ENCODE peak calls at places on chromosome 11, in nine cellular contexts. One of them, this sample, is unnamed.

GRCh38 chr11:128472128-128473110 is 114.9 kb downstream of the ETS1 start:
- DNase-seq in DND-41: no peak
- DNase-seq in hepatocyte: no peak
- DNase-seq in fibroblast of lung: peak
- DNase-seq in HFF-Myc: no peak
- DNase-seq in psoas muscle: no peak
- DNase-seq in adrenal gland: no peak
- DNase-seq in heart right ventricle: no peak
- DNase-seq in ovary: no peak
- DNase-seq in this sample: peak

GRCh38 chr11:8092587-8093424 is 11.8 kb downstream of the TUB start:
- DNase-seq in DND-41: peak
- DNase-seq in hepatocyte: peak
- DNase-seq in fibroblast of lung: peak
- DNase-seq in HFF-Myc: peak
- DNase-seq in psoas muscle: peak
- DNase-seq in adrenal gland: peak
- DNase-seq in heart right ventricle: peak
- DNase-seq in ovary: peak
- DNase-seq in this sample: peak

GRCh38 chr11:65652511-65653228 is 10.0 kb downstream of the RELA start:
- DNase-seq in DND-41: peak
- DNase-seq in hepatocyte: peak
- DNase-seq in fibroblast of lung: peak
- DNase-seq in HFF-Myc: peak
- DNase-seq in psoas muscle: peak
- DNase-seq in adrenal gland: peak
- DNase-seq in heart right ventricle: peak
- DNase-seq in ovary: peak
- DNase-seq in this sample: peak

GRCh38 chr11:3824714-3825472 is 15.9 kb downstream of the RHOG start:
- DNase-seq in DND-41: peak
- DNase-seq in hepatocyte: peak
- DNase-seq in fibroblast of lung: peak
- DNase-seq in HFF-Myc: no peak
- DNase-seq in psoas muscle: peak
- DNase-seq in adrenal gland: no peak
- DNase-seq in heart right ventricle: peak
- DNase-seq in ovary: no peak
- DNase-seq in this sample: peak

GRCh38 chr11:7538023-7538422 is 24.2 kb downstream of the PPFIBP2 start:
- DNase-seq in DND-41: no peak
- DNase-seq in hepatocyte: no peak
- DNase-seq in fibroblast of lung: no peak
- DNase-seq in HFF-Myc: no peak
- DNase-seq in psoas muscle: peak
- DNase-seq in adrenal gland: no peak
- DNase-seq in heart right ventricle: peak
- DNase-seq in ovary: no peak
- DNase-seq in this sample: no peak

GRCh38 chr11:60252208-60252566 is 9.2 kb upstream of the MS4A4E start:
- DNase-seq in DND-41: no peak
- DNase-seq in hepatocyte: no peak
- DNase-seq in fibroblast of lung: no peak
- DNase-seq in HFF-Myc: no peak
- DNase-seq in psoas muscle: no peak
- DNase-seq in adrenal gland: no peak
- DNase-seq in heart right ventricle: no peak
- DNase-seq in ovary: no peak
- DNase-seq in this sample: no peak

GRCh38 chr11:129738242-129738641 is 77.4 kb upstream of the TMEM45B start:
- DNase-seq in DND-41: no peak
- DNase-seq in hepatocyte: no peak
- DNase-seq in fibroblast of lung: no peak
- DNase-seq in HFF-Myc: no peak
- DNase-seq in psoas muscle: no peak
- DNase-seq in adrenal gland: no peak
- DNase-seq in heart right ventricle: no peak
- DNase-seq in ovary: no peak
- DNase-seq in this sample: no peak

GRCh38 chr11:46865340-46865739 is 19.3 kb upstream of the CKAP5 start:
- DNase-seq in DND-41: no peak
- DNase-seq in hepatocyte: no peak
- DNase-seq in fibroblast of lung: peak
- DNase-seq in HFF-Myc: peak
- DNase-seq in psoas muscle: no peak
- DNase-seq in adrenal gland: peak
- DNase-seq in heart right ventricle: no peak
- DNase-seq in ovary: no peak
- DNase-seq in this sample: no peak

GRCh38 chr11:126561327-126561893 is 205.9 kb downstream of the ST3GAL4 start:
- DNase-seq in DND-41: peak
- DNase-seq in hepatocyte: peak
- DNase-seq in fibroblast of lung: peak
- DNase-seq in HFF-Myc: peak
- DNase-seq in psoas muscle: no peak
- DNase-seq in adrenal gland: peak
- DNase-seq in heart right ventricle: peak
- DNase-seq in ovary: peak
- DNase-seq in this sample: peak

GRCh38 chr11:59759900-59760299 is 4.7 kb downstream of the STX3 start:
- DNase-seq in DND-41: no peak
- DNase-seq in hepatocyte: no peak
- DNase-seq in fibroblast of lung: no peak
- DNase-seq in HFF-Myc: no peak
- DNase-seq in psoas muscle: no peak
- DNase-seq in adrenal gland: no peak
- DNase-seq in heart right ventricle: no peak
- DNase-seq in ovary: no peak
- DNase-seq in this sample: no peak

GRCh38 chr11:13963169-13963948 is 836 bp downstream of the SPON1 start:
- DNase-seq in DND-41: no peak
- DNase-seq in hepatocyte: peak
- DNase-seq in fibroblast of lung: peak
- DNase-seq in HFF-Myc: no peak
- DNase-seq in psoas muscle: no peak
- DNase-seq in adrenal gland: peak
- DNase-seq in heart right ventricle: no peak
- DNase-seq in ovary: peak
- DNase-seq in this sample: no peak

GRCh38 chr11:13964771-13965074 is 2.2 kb downstream of the SPON1 start:
- DNase-seq in DND-41: no peak
- DNase-seq in hepatocyte: no peak
- DNase-seq in fibroblast of lung: no peak
- DNase-seq in HFF-Myc: no peak
- DNase-seq in psoas muscle: no peak
- DNase-seq in adrenal gland: no peak
- DNase-seq in heart right ventricle: no peak
- DNase-seq in ovary: no peak
- DNase-seq in this sample: no peak

GRCh38 chr11:13962562-13963168 is at the start of gene SPON1:
- DNase-seq in DND-41: no peak
- DNase-seq in hepatocyte: peak
- DNase-seq in fibroblast of lung: peak
- DNase-seq in HFF-Myc: no peak
- DNase-seq in psoas muscle: no peak
- DNase-seq in adrenal gland: peak
- DNase-seq in heart right ventricle: no peak
- DNase-seq in ovary: peak
- DNase-seq in this sample: no peak

GRCh38 chr11:13963949-13964770 is 1.6 kb downstream of the SPON1 start:
- DNase-seq in DND-41: no peak
- DNase-seq in hepatocyte: peak
- DNase-seq in fibroblast of lung: no peak
- DNase-seq in HFF-Myc: no peak
- DNase-seq in psoas muscle: no peak
- DNase-seq in adrenal gland: peak
- DNase-seq in heart right ventricle: peak
- DNase-seq in ovary: peak
- DNase-seq in this sample: no peak

DNA sequence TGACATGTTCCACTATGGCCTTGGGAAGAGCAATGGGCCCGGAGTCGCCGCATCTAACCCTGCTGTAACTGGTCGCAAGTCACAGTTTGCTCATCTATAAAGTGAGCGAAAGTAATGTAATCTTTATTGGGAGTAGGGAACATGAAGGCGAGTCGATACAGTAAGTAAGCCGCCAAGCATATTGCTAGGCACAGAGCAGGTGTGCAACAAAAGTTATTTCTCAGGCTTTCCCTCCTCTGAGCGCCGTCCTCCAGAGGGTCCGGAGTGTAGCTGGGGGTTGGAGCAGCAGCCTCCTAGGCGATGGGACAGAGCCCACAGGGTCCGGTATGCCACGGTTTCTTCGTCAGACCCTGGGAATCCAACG is 343 bp upstream of the SPON1 start:
- DNase-seq in DND-41: no peak
- DNase-seq in hepatocyte: no peak
- DNase-seq in fibroblast of lung: no peak
- DNase-seq in HFF-Myc: no peak
- DNase-seq in psoas muscle: no peak
- DNase-seq in adrenal gland: no peak
- DNase-seq in heart right ventricle: no peak
- DNase-seq in ovary: no peak
- DNase-seq in this sample: no peak
- H3K4me3 ChIP-seq in DND-41: no peak
- H3K4me3 ChIP-seq in hepatocyte: peak
- H3K4me3 ChIP-seq in fibroblast of lung: peak
- H3K4me3 ChIP-seq in HFF-Myc: no peak
- H3K4me3 ChIP-seq in psoas muscle: peak
- H3K4me3 ChIP-seq in adrenal gland: peak
- H3K4me3 ChIP-seq in heart right ventricle: peak
- H3K4me3 ChIP-seq in ovary: peak
- H3K4me3 ChIP-seq in this sample: no peak

DNA sequence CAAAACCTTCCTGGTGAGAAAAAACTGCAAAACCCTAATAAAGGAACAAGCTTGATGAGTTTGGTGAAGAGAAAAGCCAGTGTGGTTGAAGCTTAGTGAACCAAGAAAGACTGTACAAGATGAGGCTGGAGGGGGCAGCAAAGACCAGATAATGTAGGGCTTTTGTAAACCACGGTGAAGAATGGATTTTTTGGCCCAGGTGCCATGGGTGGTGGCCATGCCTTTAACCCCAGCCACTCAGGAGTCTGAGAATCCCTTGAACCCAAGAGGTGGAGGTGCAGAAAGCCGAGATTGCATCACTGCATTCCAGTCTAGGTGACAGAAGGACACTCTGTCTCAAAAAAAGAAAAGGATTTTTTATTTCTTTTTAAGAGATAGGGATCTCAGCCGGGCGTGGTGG is 5.0 kb upstream of the ZDHHC5 start:
- DNase-seq in DND-41: no peak
- DNase-seq in hepatocyte: peak
- DNase-seq in fibroblast of lung: no peak
- DNase-seq in HFF-Myc: no peak
- DNase-seq in psoas muscle: no peak
- DNase-seq in adrenal gland: no peak
- DNase-seq in heart right ventricle: no peak
- DNase-seq in ovary: no peak
- DNase-seq in this sample: no peak
- TF ChIP-seq CTCF in DND-41: peak
- TF ChIP-seq CTCF in hepatocyte: peak
- TF ChIP-seq CTCF in fibroblast of lung: no peak
- TF ChIP-seq CTCF in HFF-Myc: peak
- TF ChIP-seq CTCF in psoas muscle: no peak
- TF ChIP-seq CTCF in adrenal gland: no peak
- TF ChIP-seq CTCF in heart right ventricle: no peak
- TF ChIP-seq CTCF in ovary: no peak
- TF ChIP-seq CTCF in this sample: peak

DNA sequence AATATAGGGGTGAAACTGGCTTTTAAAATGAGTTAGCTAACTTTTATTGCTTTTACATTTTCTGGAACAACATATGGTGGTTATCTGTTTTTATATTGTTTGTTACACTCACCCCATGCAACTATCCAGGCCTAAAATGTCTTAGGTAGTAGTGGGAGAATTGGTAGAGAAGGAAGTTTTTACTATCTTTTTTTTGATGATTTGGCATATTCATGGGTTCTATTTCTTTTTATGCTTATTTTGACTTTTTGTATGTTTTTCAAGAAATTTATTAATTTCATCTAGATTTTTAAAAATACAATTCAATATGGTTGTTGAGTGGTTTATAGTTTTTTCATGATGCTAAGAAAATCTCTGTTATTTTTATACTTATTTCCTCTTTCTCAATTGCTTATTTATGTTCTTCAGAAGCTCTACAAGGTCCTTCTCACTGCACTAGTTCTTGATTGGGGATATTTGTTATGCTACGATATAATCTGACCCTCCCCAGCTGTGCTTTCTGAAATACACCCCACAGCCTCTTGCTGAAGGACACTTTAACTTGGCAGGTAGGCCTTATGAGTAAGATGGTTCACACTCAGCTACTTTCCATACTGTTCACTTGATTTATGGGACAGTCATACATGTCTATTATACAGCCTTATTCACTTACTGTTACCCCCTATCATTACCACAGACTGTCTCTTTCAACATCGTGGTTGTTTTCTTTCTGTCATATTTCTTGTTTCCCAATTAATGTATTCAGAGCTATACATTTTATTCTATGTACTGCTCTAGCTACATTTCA is 431.2 kb downstream of the METTL15 start:
- DNase-seq in DND-41: no peak
- DNase-seq in hepatocyte: no peak
- DNase-seq in fibroblast of lung: peak
- DNase-seq in HFF-Myc: no peak
- DNase-seq in psoas muscle: no peak
- DNase-seq in adrenal gland: no peak
- DNase-seq in heart right ventricle: no peak
- DNase-seq in ovary: no peak
- DNase-seq in this sample: no peak
- H3K4me3 ChIP-seq in DND-41: no peak
- H3K4me3 ChIP-seq in hepatocyte: no peak
- H3K4me3 ChIP-seq in fibroblast of lung: no peak
- H3K4me3 ChIP-seq in HFF-Myc: no peak
- H3K4me3 ChIP-seq in psoas muscle: no peak
- H3K4me3 ChIP-seq in adrenal gland: no peak
- H3K4me3 ChIP-seq in heart right ventricle: no peak
- H3K4me3 ChIP-seq in ovary: no peak
- H3K4me3 ChIP-seq in this sample: no peak

DNA sequence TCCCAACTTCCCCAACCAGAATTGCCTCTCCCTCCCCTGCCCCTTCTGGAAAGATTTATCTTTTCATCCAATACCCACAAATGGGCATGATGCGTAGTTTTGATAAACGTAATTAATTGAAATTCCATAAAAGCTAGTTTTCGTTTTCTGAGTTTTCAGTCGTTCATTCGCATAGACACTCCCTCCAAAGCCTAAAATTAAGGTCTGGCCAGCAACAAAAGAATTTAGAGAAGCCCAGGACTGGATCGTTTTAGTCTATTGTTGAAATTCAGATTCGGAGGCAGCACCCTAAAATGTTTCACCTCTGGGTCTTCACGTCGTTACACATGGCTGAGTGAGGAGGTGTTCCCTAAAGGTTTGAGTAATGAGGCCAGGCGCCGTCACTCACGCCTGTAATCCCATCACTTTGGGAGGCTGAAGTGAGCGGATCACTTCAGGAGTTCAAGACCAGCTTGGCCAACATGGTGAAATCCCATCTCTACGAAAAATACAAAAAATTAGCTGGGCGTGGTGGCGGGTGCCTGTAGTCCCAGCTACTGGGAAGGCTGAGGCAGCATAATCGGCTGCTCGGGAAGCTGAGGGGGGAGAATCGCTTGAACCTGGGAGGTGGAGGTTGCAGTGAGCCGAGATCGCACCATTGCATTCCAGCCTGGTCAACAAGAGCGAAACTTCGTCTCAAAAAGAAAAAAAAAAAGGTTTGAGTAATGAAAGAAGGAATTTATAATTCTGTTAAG is 589 bp upstream of the NDUFC2 start:
- DNase-seq in DND-41: no peak
- DNase-seq in hepatocyte: no peak
- DNase-seq in fibroblast of lung: no peak
- DNase-seq in HFF-Myc: no peak
- DNase-seq in psoas muscle: no peak
- DNase-seq in adrenal gland: no peak
- DNase-seq in heart right ventricle: no peak
- DNase-seq in ovary: no peak
- DNase-seq in this sample: no peak
- TF ChIP-seq CTCF in DND-41: no peak
- TF ChIP-seq CTCF in hepatocyte: no peak
- TF ChIP-seq CTCF in fibroblast of lung: no peak
- TF ChIP-seq CTCF in HFF-Myc: no peak
- TF ChIP-seq CTCF in psoas muscle: no peak
- TF ChIP-seq CTCF in adrenal gland: no peak
- TF ChIP-seq CTCF in heart right ventricle: no peak
- TF ChIP-seq CTCF in ovary: no peak
- TF ChIP-seq CTCF in this sample: no peak